ENCODE peak calls at places on chromosomes 3 and 15, in seven cellular contexts. L is upper lobe of right lung; C is amygdala; B is spleen; D is stimulated activated CD4-positive, alpha-beta T cell treated with anti-CD3 and anti-CD28 coated beads, Interleukin-1b, Interleukin-23, amount 100 ng/mL, for 4 hours; E is HS-27A; I is activated gamma-delta T cell treated with anti-CD3 and anti-CD28 coated beads, Interleukin-2, amount 50 U/mL, for 16 hours. W is an unnamed sample.

GRCh38 chr15:48324949-48325348 is 6.3 kb upstream of the DUT start:
- DNase-seq in L (no peak), C (no peak), B (no peak), D (no peak), E (no peak), I (no peak), W (no peak)

GRCh38 chr3:111103807-111104206 is 32.2 kb downstream of the NECTIN3 start:
- DNase-seq in L (no peak), C (no peak), B (no peak), D (no peak), E (no peak), I (no peak), W (no peak)

GRCh38 chr3:134937256-134938023 is 142.4 kb downstream of the EPHB1 start:
- DNase-seq in L (no peak), C (no peak), B (no peak), D (no peak), E (no peak), I (no peak), W (no peak)

GRCh38 chr3:130849111-130849552 is 44.8 kb upstream of the ATP2C1 start:
- DNase-seq in L (peak), C (no peak), B (no peak), D (no peak), E (no peak), I (no peak), W (no peak)

GRCh38 chr3:66598168-66598567 is 97.3 kb upstream of the LRIG1 start:
- DNase-seq in L (no peak), C (no peak), B (no peak), D (no peak), E (peak), I (no peak), W (no peak)

GRCh38 chr3:193783166-193783896 is 190.3 kb downstream of the OPA1 start:
- DNase-seq in L (no peak), C (no peak), B (no peak), D (no peak), E (no peak), I (no peak), W (no peak)

GRCh38 chr3:192642651-192643050 is 84.7 kb downstream of the FGF12 start:
- DNase-seq in L (no peak), C (no peak), B (no peak), D (no peak), E (no peak), I (no peak), W (no peak)

GRCh38 chr3:172846706-172847105 is 96.2 kb downstream of the ECT2 start:
- DNase-seq in L (no peak), C (no peak), B (no peak), D (no peak), E (no peak), I (no peak), W (no peak)

GRCh38 chr15:56325186-56325585 is 40.0 kb upstream of the TEX9 start:
- DNase-seq in L (no peak), C (no peak), B (no peak), D (no peak), E (no peak), I (no peak), W (no peak)

GRCh38 chr15:25800761-25801515 is 62.2 kb downstream of the ATP10A start:
- DNase-seq in L (peak), C (no peak), B (no peak), D (no peak), E (no peak), I (no peak), W (no peak)

GRCh38 chr3:68893600-68894239 is 38.6 kb downstream of the TAFA4 start:
- DNase-seq in L (no peak), C (no peak), B (no peak), D (no peak), E (peak), I (no peak), W (no peak)

GRCh38 chr3:52839892-52840545 is 5.2 kb upstream of the MUSTN1 start:
- DNase-seq in L (no peak), C (no peak), B (peak), D (no peak), E (no peak), I (no peak), W (no peak)

GRCh38 chr3:37907906-37908305 is 46.2 kb downstream of the CTDSPL start:
- DNase-seq in L (no peak), C (peak), B (no peak), D (no peak), E (no peak), I (no peak), W (no peak)

GRCh38 chr3:161038725-161039124 is 66.4 kb downstream of the B3GALNT1 start:
- DNase-seq in L (no peak), C (no peak), B (no peak), D (no peak), E (no peak), I (no peak), W (no peak)

GRCh38 chr3:133479895-133480669 is 80.2 kb downstream of the BFSP2 start:
- DNase-seq in L (no peak), C (no peak), B (no peak), D (no peak), E (no peak), I (no peak), W (no peak)

GRCh38 chr3:61561374-61562041 is at the start of gene PTPRG:
- DNase-seq in L (peak), C (peak), B (peak), D (no peak), E (peak), I (no peak), W (peak)

GRCh38 chr3:176939022-176939817 is 258.1 kb downstream of the TBL1XR1 start:
- DNase-seq in L (no peak), C (no peak), B (no peak), D (peak), E (no peak), I (peak), W (no peak)

GRCh38 chr15:69034352-69034751 is 19.9 kb downstream of the NOX5 start:
- DNase-seq in L (no peak), C (no peak), B (no peak), D (no peak), E (peak), I (no peak), W (no peak)

GRCh38 chr3:73056365-73057150 is 4.9 kb upstream of the EBLN2 start:
- DNase-seq in L (no peak), C (no peak), B (no peak), D (no peak), E (no peak), I (no peak), W (no peak)